ENCODE peak calls at places on chromosomes 6 and 20, in four cellular contexts. W is NCI-H1436, Z is GM06990, A is fibroblast of villous mesenchyme. U is an unnamed sample.

GRCh38 chr20:41247523-41248370 is 69.8 kb downstream of the ZHX3 start:
- DNase-seq in W (no peak), Z (no peak), A (no peak), U (no peak)

GRCh38 chr6:18264338-18265098 is at the start of gene DEK:
- DNase-seq in W (peak), Z (peak), A (peak), U (peak)

GRCh38 chr20:50098259-50098658 is 14.7 kb downstream of the UBE2V1 start:
- DNase-seq in W (no peak), Z (no peak), A (no peak), U (no peak)

GRCh38 chr6:168039849-168040248 is 39.2 kb downstream of the FRMD1 start:
- DNase-seq in W (no peak), Z (no peak), A (no peak), U (no peak)

GRCh38 chr20:1897486-1897885 is 2.3 kb downstream of the SIRPA start:
- DNase-seq in W (no peak), Z (no peak), A (no peak), U (peak)

GRCh38 chr6:87779542-87779941 is 77.5 kb upstream of the AKIRIN2 start:
- DNase-seq in W (no peak), Z (no peak), A (no peak), U (no peak)

GRCh38 chr6:68635706-68636513 is 828 bp downstream of the ADGRB3 start:
- DNase-seq in W (no peak), Z (peak), A (peak), U (peak)

GRCh38 chr6:26553264-26553738 is 15.1 kb downstream of the HMGN4 start:
- DNase-seq in W (peak), Z (peak), A (peak), U (peak)

GRCh38 chr6:11566609-11567008 is 29.1 kb downstream of the TMEM170B start:
- DNase-seq in W (no peak), Z (no peak), A (no peak), U (no peak)

GRCh38 chr20:49649672-49650071 is 64.0 kb downstream of the B4GALT5 start:
- DNase-seq in W (no peak), Z (no peak), A (no peak), U (no peak)

GRCh38 chr20:21376631-21377030 is 20.7 kb downstream of the NKX2-4 start:
- DNase-seq in W (no peak), Z (no peak), A (no peak), U (no peak)

GRCh38 chr6:116783852-116784251 is 18.3 kb upstream of the FAM162B start:
- DNase-seq in W (no peak), Z (no peak), A (peak), U (no peak)

GRCh38 chr6:11085758-11086435 is 7.7 kb upstream of the SMIM13 start:
- DNase-seq in W (no peak), Z (no peak), A (peak), U (no peak)

U was measured in GM20000.